ENCODE peak calls at places on chromosomes 16 and 17, in four cellular contexts. E, B, S and L are unnamed samples.

GRCh38 chr16:10325783-10326543 is 59.9 kb upstream of the ATF7IP2 start:
- DNase-seq in E (no peak), B (peak), S (no peak), L (no peak)

GRCh38 chr17:75983501-75984181 is 4.6 kb downstream of the TEN1 start:
- DNase-seq in E (peak), B (peak), S (peak), L (no peak)

GRCh38 chr16:73339821-73340220 is 291.9 kb upstream of the ZFHX3 start:
- DNase-seq in E (no peak), B (no peak), S (no peak), L (no peak)

GRCh38 chr17:77959216-77959925 is 868 bp downstream of the TNRC6C start:
- DNase-seq in E (no peak), B (peak), S (peak), L (no peak)

GRCh38 chr16:28580726-28581315 is 16.0 kb downstream of the SULT1A2 start:
- DNase-seq in E (no peak), B (no peak), S (no peak), L (no peak)

GRCh38 chr16:25066747-25067631 is 44.6 kb upstream of the LCMT1 start:
- DNase-seq in E (peak), B (peak), S (peak), L (peak)

GRCh38 chr16:84458606-84459516 is 45.6 kb downstream of the MEAK7 start:
- DNase-seq in E (no peak), B (no peak), S (no peak), L (no peak)

GRCh38 chr16:4003166-4003565 is 113.1 kb downstream of the ADCY9 start:
- DNase-seq in E (no peak), B (no peak), S (no peak), L (no peak)

GRCh38 chr17:73194514-73195222 is 1.8 kb downstream of the COG1 start:
- DNase-seq in E (no peak), B (peak), S (no peak), L (no peak)

GRCh38 chr17:74892974-74893911 is at the start of gene FADS6:
- DNase-seq in E (no peak), B (no peak), S (peak), L (no peak)

GRCh38 chr17:72173475-72174116 is 52.8 kb downstream of the SOX9 start:
- DNase-seq in E (no peak), B (peak), S (no peak), L (no peak)

GRCh38 chr16:89892055-89892630 is 18.8 kb downstream of the TCF25 start:
- DNase-seq in E (no peak), B (no peak), S (no peak), L (no peak)

GRCh38 chr17:10127819-10128375 is 70.5 kb downstream of the GAS7 start:
- DNase-seq in E (peak), B (peak), S (no peak), L (no peak)

GRCh38 chr16:4660454-4661007 is 32.8 kb upstream of the NUDT16L1 start:
- DNase-seq in E (peak), B (peak), S (no peak), L (peak)

GRCh38 chr17:42895185-42895555 is 5.4 kb upstream of the G6PC1 start:
- DNase-seq in E (peak), B (peak), S (no peak), L (no peak)

GRCh38 chr17:64449545-64449944 is 630 bp downstream of the MILR1 start:
- DNase-seq in E (no peak), B (no peak), S (no peak), L (no peak)

GRCh38 chr17:58329035-58329807 is 626 bp upstream of the TSPOAP1 start:
- DNase-seq in E (peak), B (no peak), S (peak), L (peak)
- H3K27ac ChIP-seq in E (no peak), B (no peak), S (peak), L (peak)

DNA sequence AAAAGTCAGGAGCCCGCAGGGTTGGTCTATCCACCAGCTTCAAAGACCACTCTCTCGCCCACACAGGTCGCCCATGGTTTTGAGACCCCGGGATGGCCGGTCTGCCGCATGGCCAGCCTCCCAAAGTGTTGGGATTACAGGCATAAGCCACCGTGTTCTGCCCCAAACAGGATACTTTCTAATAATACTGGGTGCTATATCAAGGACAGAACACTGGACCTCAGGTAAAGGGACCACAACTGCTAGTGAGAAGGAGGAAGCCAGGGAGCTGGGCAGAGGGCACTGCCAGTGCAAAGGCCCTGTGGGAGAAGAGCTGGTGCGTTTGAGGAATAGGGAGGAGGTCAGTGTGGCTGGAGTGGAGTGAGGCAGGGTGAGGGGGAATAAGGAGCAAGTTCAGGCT is 34.1 kb downstream of the IL21R start:
- DNase-seq in E (no peak), B (no peak), S (no peak), L (no peak)
- H3K27ac ChIP-seq in E (no peak), B (no peak), S (no peak), L (no peak)

GRCh38 chr17:58032691-58033415 is 25.8 kb upstream of the SRSF1 start:
- DNase-seq in E (no peak), B (no peak), S (no peak), L (no peak)

DNA sequence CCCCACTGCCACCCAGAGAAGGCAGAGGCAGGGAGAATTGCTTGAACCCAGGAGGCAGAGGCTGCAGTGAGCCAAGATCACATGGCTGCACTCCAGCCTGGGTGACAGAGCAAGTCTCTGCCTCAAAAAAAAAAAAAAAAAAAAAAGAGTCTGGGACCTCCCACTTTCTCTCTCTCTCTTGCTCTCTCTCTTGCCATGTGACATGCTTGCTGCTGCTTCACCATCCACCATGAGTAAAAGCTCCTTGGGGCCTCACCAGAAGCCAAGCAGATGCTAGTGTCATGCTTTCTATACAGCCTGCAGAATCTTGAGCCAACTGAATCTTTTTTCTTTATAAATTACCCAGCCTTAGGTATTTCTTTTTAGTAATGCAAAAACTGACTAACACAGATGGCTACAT is 21.5 kb upstream of the SRSF1 start:
- DNase-seq in E (no peak), B (no peak), S (no peak), L (no peak)
- H3K27ac ChIP-seq in E (no peak), B (no peak), S (no peak), L (no peak)

DNA sequence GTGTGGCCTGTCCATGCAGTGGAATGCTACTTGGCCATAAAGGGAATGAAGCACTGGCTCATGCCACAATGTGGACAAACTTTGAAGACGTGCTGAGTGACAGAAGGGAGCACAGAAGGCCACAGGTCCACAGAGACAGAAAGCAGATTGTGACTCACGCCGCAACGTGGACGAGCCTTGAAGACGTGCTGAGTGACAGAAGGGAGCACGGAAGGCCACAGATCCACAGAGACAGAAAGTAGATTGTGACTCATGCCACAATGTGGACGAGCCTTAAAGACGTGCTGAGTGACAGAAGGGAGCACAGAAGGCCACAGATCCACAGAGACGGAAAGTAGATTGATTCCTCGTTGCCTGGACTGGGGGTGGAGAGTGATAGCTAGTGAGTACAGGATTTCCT is 19.2 kb downstream of the ZC3H18 start:
- DNase-seq in E (no peak), B (no peak), S (no peak), L (no peak)
- H3K27ac ChIP-seq in E (no peak), B (no peak), S (no peak), L (no peak)